ENCODE peak calls at places on chromosomes 5 and 9, in five cellular contexts. X, W, R, T and H are unnamed samples.

GRCh38 chr5:74762599-74762998 is 4.3 kb downstream of the GFM2 start:
- DNase-seq in X (no peak), W (peak), R (no peak), T (no peak), H (peak)

GRCh38 chr9:93166699-93167098 is 17.2 kb upstream of the WNK2 start:
- DNase-seq in X (no peak), W (no peak), R (peak), T (no peak), H (no peak)

GRCh38 chr5:53059281-53059680 is 50.3 kb downstream of the MOCS2 start:
- DNase-seq in X (no peak), W (no peak), R (no peak), T (no peak), H (no peak)

GRCh38 chr5:150402226-150402773 is 10.4 kb downstream of the CD74 start:
- DNase-seq in X (no peak), W (no peak), R (no peak), T (no peak), H (no peak)

GRCh38 chr9:72579880-72580570 is 58.6 kb downstream of the TMC1 start:
- DNase-seq in X (no peak), W (peak), R (no peak), T (no peak), H (peak)

GRCh38 chr9:134461436-134461982 is 135.3 kb downstream of the RXRA start:
- DNase-seq in X (no peak), W (peak), R (no peak), T (no peak), H (no peak)

GRCh38 chr5:78236046-78236445 is 58.5 kb downstream of the AP3B1 start:
- DNase-seq in X (no peak), W (no peak), R (no peak), T (no peak), H (no peak)

GRCh38 chr5:73437126-73438047 is 11.2 kb downstream of the FOXD1 start:
- DNase-seq in X (peak), W (peak), R (peak), T (no peak), H (peak)

GRCh38 chr5:16870878-16871277 is 65.2 kb downstream of the MYO10 start:
- DNase-seq in X (no peak), W (no peak), R (no peak), T (no peak), H (no peak)

GRCh38 chr9:95721132-95721531 is 154.4 kb upstream of the ERCC6L2 start:
- DNase-seq in X (peak), W (no peak), R (no peak), T (no peak), H (no peak)

GRCh38 chr5:55345327-55345726 is 37.5 kb downstream of the MTREX start:
- DNase-seq in X (no peak), W (no peak), R (no peak), T (no peak), H (no peak)

GRCh38 chr5:150582281-150582791 is 58.1 kb upstream of the SYNPO start:
- DNase-seq in X (peak), W (no peak), R (no peak), T (no peak), H (peak)

GRCh38 chr9:18632624-18633407 is 158.9 kb downstream of the ADAMTSL1 start:
- DNase-seq in X (no peak), W (peak), R (no peak), T (no peak), H (peak)

GRCh38 chr9:16718296-16718695 is 152.2 kb downstream of the BNC2 start:
- DNase-seq in X (no peak), W (peak), R (no peak), T (no peak), H (no peak)

GRCh38 chr9:118503236-118503635 is 799.0 kb downstream of the TLR4 start:
- DNase-seq in X (no peak), W (no peak), R (no peak), T (no peak), H (no peak)

GRCh38 chr5:102296229-102296817 is at the start of gene SLCO4C1:
- DNase-seq in X (peak), W (peak), R (peak), T (no peak), H (peak)

GRCh38 chr9:101737705-101738565 is 512 bp downstream of the GRIN3A start:
- DNase-seq in X (peak), W (peak), R (no peak), T (no peak), H (peak)

GRCh38 chr9:109588415-109588814 is 90.3 kb upstream of the PTPN3 start:
- DNase-seq in X (no peak), W (no peak), R (no peak), T (no peak), H (no peak)

GRCh38 chr5:6146264-6146663 is 232.1 kb downstream of the MED10 start:
- DNase-seq in X (no peak), W (no peak), R (no peak), T (no peak), H (no peak)

GRCh38 chr9:125460346-125460745 is 198.7 kb downstream of the GAPVD1 start:
- DNase-seq in X (no peak), W (no peak), R (no peak), T (no peak), H (no peak)

GRCh38 chr9:114093761-114094505 is 5.2 kb downstream of the KIF12 start:
- DNase-seq in X (no peak), W (no peak), R (no peak), T (no peak), H (no peak)

GRCh38 chr9:125701351-125701750 is 5.7 kb downstream of the MAPKAP1 start:
- DNase-seq in X (no peak), W (peak), R (no peak), T (no peak), H (no peak)

GRCh38 chr5:83430130-83431010 is 41.2 kb upstream of the VCAN start:
- DNase-seq in X (peak), W (peak), R (peak), T (peak), H (peak)

GRCh38 chr5:31824886-31825774 is 186.2 kb downstream of the PDZD2 start:
- DNase-seq in X (peak), W (peak), R (peak), T (peak), H (peak)

GRCh38 chr5:140402258-140403074 is 833 bp downstream of the ANKHD1 start:
- DNase-seq in X (peak), W (peak), R (peak), T (peak), H (peak)

GRCh38 chr9:18480649-18481048 is 6.7 kb downstream of the ADAMTSL1 start:
- DNase-seq in X (no peak), W (peak), R (no peak), T (no peak), H (no peak)

GRCh38 chr5:43627028-43627427 is 24.0 kb downstream of the NNT start:
- DNase-seq in X (peak), W (peak), R (peak), T (peak), H (peak)
- TF ChIP-seq EZH2phosphoT487 in X (no peak), W (no peak), R (no peak), T (no peak), H (no peak)

DNA sequence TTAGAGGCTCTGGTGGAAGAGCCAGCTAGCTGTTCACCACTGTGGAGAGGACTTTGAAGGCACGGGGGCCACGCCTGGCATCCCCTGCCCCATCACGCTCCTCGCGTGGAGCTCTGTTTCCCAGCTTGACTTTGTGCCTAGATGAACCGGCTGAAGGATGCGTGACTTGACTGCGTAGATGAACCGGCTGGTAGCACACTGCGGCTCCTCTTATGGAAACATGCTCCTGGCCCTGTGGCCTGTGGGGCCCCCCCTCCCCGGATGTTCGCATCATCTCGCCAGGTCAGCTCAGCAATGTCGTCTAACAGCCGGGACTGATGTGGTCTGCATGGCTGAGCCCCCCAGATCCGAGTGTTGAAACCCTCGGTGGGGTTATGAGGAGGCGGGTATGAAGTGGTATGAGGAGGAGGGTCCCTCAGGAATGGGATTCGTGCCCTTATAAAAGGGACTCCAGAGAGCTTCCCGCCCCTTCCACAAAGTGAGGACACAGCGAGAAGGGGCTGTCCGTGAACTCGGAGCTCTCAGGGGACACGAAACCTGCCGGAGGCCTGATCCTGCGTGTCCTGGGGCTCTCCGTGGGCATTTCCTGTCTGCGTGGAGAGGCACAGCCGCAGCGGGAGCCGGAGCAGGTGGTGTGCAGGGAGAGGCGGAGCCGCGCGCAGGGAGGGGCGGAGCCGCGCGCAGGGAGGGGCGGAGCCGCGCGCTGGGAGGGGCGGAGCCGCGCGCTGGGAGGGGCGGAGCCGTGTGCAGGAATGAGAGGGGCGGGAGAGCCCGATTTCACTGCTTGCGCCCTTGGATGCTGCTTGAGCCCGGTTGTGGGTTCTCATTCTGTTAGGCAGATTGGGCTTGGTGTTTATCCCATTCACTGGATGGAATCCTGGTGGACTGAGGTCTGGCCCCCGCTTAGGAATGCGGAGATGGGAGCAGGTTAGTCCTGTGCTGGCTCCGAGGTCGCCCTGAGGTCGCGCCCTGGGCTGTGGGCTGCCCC is 26.5 kb downstream of the NDUFS6 start:
- DNase-seq in X (no peak), W (no peak), R (no peak), T (no peak), H (no peak)
- H2AFZ ChIP-seq in X (no peak), W (no peak), R (no peak), T (no peak), H (no peak)

DNA sequence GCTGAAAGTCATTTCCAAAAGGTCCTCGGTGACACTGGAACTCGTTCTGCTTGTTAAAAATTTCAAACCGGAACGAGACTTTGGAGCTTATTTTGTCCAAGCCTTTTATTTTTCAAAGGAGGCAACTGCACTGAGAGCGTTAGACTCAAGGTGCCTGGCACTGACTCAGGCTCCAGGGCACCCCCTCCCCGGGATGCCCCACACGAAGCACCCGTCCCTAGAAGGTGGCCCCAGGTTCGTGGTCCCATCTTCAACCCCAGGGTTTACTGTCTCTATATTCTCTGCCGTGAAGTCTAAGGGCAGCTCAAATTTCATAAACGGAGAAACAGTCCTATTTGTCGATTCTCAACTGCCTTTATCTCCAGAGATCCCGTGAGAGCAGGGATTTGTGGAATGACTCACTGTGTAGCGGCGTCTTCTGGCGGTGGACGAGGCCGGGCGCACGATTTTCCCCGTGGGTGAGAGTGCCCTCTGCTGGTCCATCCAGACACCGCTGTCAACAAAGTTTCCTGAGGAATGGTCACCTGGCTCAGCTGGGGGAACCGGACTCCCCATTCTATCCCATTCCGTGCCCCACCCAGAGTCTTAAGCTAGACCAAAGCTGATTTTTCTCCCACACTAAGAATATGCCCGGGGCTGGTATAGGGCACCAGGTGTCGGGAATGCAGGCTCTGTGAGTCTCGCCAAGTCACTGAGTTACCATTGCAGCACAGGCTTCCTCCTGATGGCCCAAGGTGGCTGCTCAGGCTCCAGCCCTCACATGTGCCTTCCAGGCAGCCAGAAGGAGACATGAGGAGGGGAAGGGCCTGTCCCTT is 27.1 kb upstream of the SLC6A19 start:
- DNase-seq in X (peak), W (peak), R (peak), T (peak), H (peak)
- TF ChIP-seq EZH2phosphoT487 in X (no peak), W (no peak), R (no peak), T (no peak), H (no peak)

DNA sequence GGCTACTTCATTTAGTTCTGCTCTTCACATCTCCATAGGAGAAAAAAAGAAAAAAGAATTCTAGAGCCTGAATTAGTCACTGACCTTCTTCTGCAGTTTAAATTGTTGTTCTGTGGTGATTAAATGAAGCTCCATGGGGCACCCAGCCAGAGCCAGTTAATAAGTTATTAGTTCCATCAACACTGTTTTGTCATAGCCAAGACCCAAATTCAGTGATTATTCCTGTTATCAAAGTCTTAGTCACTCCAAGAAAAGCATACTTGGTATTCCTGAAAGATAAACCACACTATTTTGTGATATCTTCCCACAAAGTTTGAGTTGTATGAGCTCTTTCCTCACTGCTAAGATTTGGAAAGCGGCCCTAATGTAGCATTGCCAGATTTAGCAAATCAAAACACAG is 134.8 kb upstream of the RGMB start:
- DNase-seq in X (no peak), W (peak), R (no peak), T (no peak), H (no peak)
- H2AFZ ChIP-seq in X (peak), W (no peak), R (no peak), T (no peak), H (no peak)